ENCODE peak calls at places on chromosome 1, in seven cellular contexts. T is RPMI7951; F is NAMALWA; W is activated CD8-positive, alpha-beta T cell treated with anti-CD3 and anti-CD28 coated beads for 36 hours; K is skeletal muscle cell; V is activated CD4-positive, alpha-beta T cell treated with anti-CD3 and anti-CD28 coated beads for 48 hours; Q is CD4-positive, alpha-beta memory T cell. B is an unnamed sample.

GRCh38 chr1:56424744-56425493 is 154.4 kb downstream of the PLPP3 start:
- DNase-seq in F (peak), T (peak), V (peak), W (peak), K (peak), Q (no peak), B (no peak)

GRCh38 chr1:63327417-63328139 is 5.2 kb downstream of the FOXD3 start:
- DNase-seq in W (peak), Q (peak), V (peak), K (no peak), F (peak), T (peak), B (no peak)

GRCh38 chr1:32199717-32200072 is 700 bp upstream of the CCDC28B start:
- DNase-seq in K (no peak), T (no peak), V (no peak), F (no peak), Q (no peak), W (no peak), B (no peak)

GRCh38 chr1:14820320-14821085 is 222.0 kb downstream of the KAZN start:
- DNase-seq in F (no peak), V (no peak), K (no peak), T (no peak), W (no peak), Q (no peak), B (no peak)

GRCh38 chr1:84834419-84835064 is 58.5 kb downstream of the LPAR3 start:
- DNase-seq in F (no peak), Q (no peak), T (peak), K (peak), W (no peak), V (no peak), B (no peak)

GRCh38 chr1:195717651-195718050 is 890.6 kb downstream of the KCNT2 start:
- DNase-seq in V (no peak), F (peak), W (no peak), Q (no peak), T (peak), K (no peak), B (no peak)

GRCh38 chr1:222844108-222844779 is 29.4 kb downstream of the DISP1 start:
- DNase-seq in W (no peak), K (no peak), Q (no peak), V (no peak), T (no peak), F (no peak), B (no peak)

GRCh38 chr1:36653850-36654249 is 171.1 kb upstream of the CSF3R start:
- DNase-seq in Q (no peak), V (no peak), K (no peak), W (no peak), F (peak), T (peak), B (no peak)

GRCh38 chr1:202505356-202505755 is 156.9 kb downstream of the PPP1R12B start:
- DNase-seq in W (no peak), T (peak), V (no peak), Q (no peak), K (peak), F (no peak), B (no peak)

GRCh38 chr1:53114581-53115400 is 27.6 kb downstream of the SLC1A7 start:
- DNase-seq in W (no peak), T (no peak), K (no peak), F (no peak), Q (no peak), V (no peak), B (no peak)

GRCh38 chr1:40317394-40318074 is 448 bp upstream of the COL9A2 start:
- DNase-seq in K (no peak), Q (no peak), T (no peak), V (no peak), F (no peak), W (no peak), B (no peak)

GRCh38 chr1:16118706-16119105 is 37.2 kb downstream of the EPHA2 start:
- DNase-seq in T (no peak), Q (no peak), K (no peak), W (no peak), F (no peak), V (no peak), B (no peak)

GRCh38 chr1:228376262-228376628 is 30.4 kb downstream of the TRIM11 start:
- DNase-seq in K (no peak), T (no peak), W (no peak), V (no peak), F (peak), Q (no peak), B (no peak)

GRCh38 chr1:225657462-225657989 is 4.6 kb upstream of the ENAH start:
- DNase-seq in W (no peak), F (no peak), T (peak), V (no peak), Q (no peak), K (peak), B (no peak)

GRCh38 chr1:162412002-162412401 is at the start of gene SH2D1B:
- DNase-seq in W (no peak), K (no peak), F (no peak), V (no peak), T (peak), Q (no peak), B (no peak)

GRCh38 chr1:220877348-220878095 is 1.7 kb upstream of the HLX start:
- DNase-seq in K (no peak), F (no peak), Q (no peak), T (no peak), V (no peak), W (peak), B (no peak)

GRCh38 chr1:154193821-154194220 is 1.9 kb upstream of the TPM3 start:
- DNase-seq in V (no peak), T (peak), F (no peak), W (no peak), K (no peak), Q (no peak), B (no peak)

GRCh38 chr1:79899914-79900313 is 893.4 kb upstream of the ADGRL4 start:
- DNase-seq in F (no peak), Q (no peak), V (no peak), W (no peak), T (peak), K (peak), B (no peak)

GRCh38 chr1:5297199-5297877 is 642.9 kb downstream of the AJAP1 start:
- DNase-seq in W (no peak), Q (no peak), K (no peak), V (no peak), F (no peak), T (peak), B (no peak)

GRCh38 chr1:184971522-184972265 is 2.6 kb downstream of the NIBAN1 start:
- DNase-seq in F (no peak), K (no peak), Q (no peak), V (no peak), T (no peak), W (no peak), B (no peak)

GRCh38 chr1:8182034-8182761 is 135.7 kb upstream of the SLC45A1 start:
- DNase-seq in W (no peak), Q (peak), K (peak), T (peak), V (peak), F (no peak), B (no peak)

GRCh38 chr1:220810963-220811362 is 24.2 kb downstream of the MTARC1 start:
- DNase-seq in Q (no peak), K (no peak), F (no peak), T (peak), V (no peak), W (no peak), B (no peak)

GRCh38 chr1:5938068-5938740 is 54.0 kb downstream of the NPHP4 start:
- DNase-seq in W (no peak), Q (no peak), T (peak), F (no peak), K (peak), V (no peak), B (no peak)

GRCh38 chr1:94401206-94401605 is 17.0 kb upstream of the ABCD3 start:
- DNase-seq in Q (no peak), K (no peak), W (no peak), T (no peak), F (no peak), V (no peak), B (no peak)

GRCh38 chr1:15410223-15410883 is 665 bp downstream of the EFHD2 start:
- DNase-seq in Q (peak), V (peak), K (no peak), F (peak), T (no peak), W (peak), B (no peak)

GRCh38 chr1:207298666-207299065 is 22.8 kb upstream of the CD55 start:
- DNase-seq in V (no peak), Q (no peak), K (no peak), T (no peak), F (no peak), W (no peak), B (no peak)

GRCh38 chr1:226657788-226658537 is 81.1 kb downstream of the ITPKB start:
- DNase-seq in K (no peak), W (no peak), V (no peak), T (no peak), F (no peak), Q (no peak), B (no peak)

GRCh38 chr1:209688746-209689234 is 13.6 kb downstream of the G0S2 start:
- DNase-seq in T (peak), W (no peak), K (no peak), Q (no peak), V (no peak), F (no peak), B (no peak)

GRCh38 chr1:211476200-211476849 is 15.6 kb downstream of the RD3 start:
- DNase-seq in W (peak), V (peak), F (peak), Q (peak), T (peak), K (peak), B (peak)

GRCh38 chr1:47871799-47872353 is 125.3 kb downstream of the TRABD2B start:
- DNase-seq in W (no peak), F (no peak), T (peak), K (no peak), Q (no peak), V (no peak), B (no peak)

GRCh38 chr1:188089461-188089860 is 1260.7 kb downstream of the PLA2G4A start:
- DNase-seq in K (no peak), Q (no peak), V (no peak), F (peak), T (no peak), W (no peak), B (no peak)

GRCh38 chr1:87684786-87685185 is 356.1 kb downstream of the LMO4 start:
- DNase-seq in W (no peak), F (no peak), V (no peak), K (peak), T (peak), Q (no peak), B (no peak)

GRCh38 chr1:36359911-36360310 is 25.8 kb downstream of the STK40 start:
- DNase-seq in K (no peak), Q (peak), V (peak), F (no peak), T (no peak), W (no peak), B (no peak)

GRCh38 chr1:85465099-85465790 is at the start of gene DDAH1:
- DNase-seq in T (peak), F (no peak), V (peak), W (peak), Q (no peak), K (no peak), B (no peak)

B was measured in effector memory CD4-positive, alpha-beta T cell.